ENCODE peak calls at places on chromosomes 4 and X, in seven cellular contexts. One of them, this sample, is unnamed. For H3K27me3, the result is how much of the 10 kb centered on the place peaks cover.

GRCh38 chr4:96016615-96017299 is 176.9 kb downstream of the PDHA2 start:
- DNase-seq in kidney epithelial cell: no peak
- DNase-seq in body of pancreas: no peak
- DNase-seq in testis: no peak
- DNase-seq in ovary: peak
- DNase-seq in Panc1: no peak
- DNase-seq in mammary epithelial cell: peak
- DNase-seq in this sample: no peak

GRCh38 chrX:32966956-32967355 is 244.4 kb downstream of the DMD start:
- DNase-seq in Panc1: no peak
- DNase-seq in body of pancreas: no peak
- DNase-seq in testis: no peak
- DNase-seq in ovary: no peak
- DNase-seq in kidney epithelial cell: no peak
- DNase-seq in mammary epithelial cell: no peak
- DNase-seq in this sample: no peak

GRCh38 chr4:166308589-166308988 is 435.6 kb downstream of the TLL1 start:
- DNase-seq in body of pancreas: no peak
- DNase-seq in ovary: no peak
- DNase-seq in Panc1: no peak
- DNase-seq in mammary epithelial cell: peak
- DNase-seq in kidney epithelial cell: no peak
- DNase-seq in testis: no peak
- DNase-seq in this sample: no peak

GRCh38 chr4:119113033-119113655 is 22.5 kb upstream of the MYOZ2 start:
- DNase-seq in kidney epithelial cell: peak
- DNase-seq in ovary: no peak
- DNase-seq in body of pancreas: no peak
- DNase-seq in mammary epithelial cell: peak
- DNase-seq in Panc1: no peak
- DNase-seq in testis: no peak
- DNase-seq in this sample: no peak

GRCh38 chr4:3307486-3307885 is 14.7 kb downstream of the RGS12 start:
- DNase-seq in body of pancreas: peak
- DNase-seq in testis: no peak
- DNase-seq in Panc1: no peak
- DNase-seq in kidney epithelial cell: no peak
- DNase-seq in mammary epithelial cell: no peak
- DNase-seq in ovary: peak
- DNase-seq in this sample: no peak

GRCh38 chr4:80097395-80098177 is 24.6 kb upstream of the ANTXR2 start:
- DNase-seq in testis: no peak
- DNase-seq in ovary: peak
- DNase-seq in kidney epithelial cell: no peak
- DNase-seq in body of pancreas: no peak
- DNase-seq in Panc1: no peak
- DNase-seq in mammary epithelial cell: peak
- DNase-seq in this sample: no peak

GRCh38 chrX:663841-664240 is 33.2 kb downstream of the SHOX start:
- DNase-seq in Panc1: no peak
- DNase-seq in body of pancreas: no peak
- DNase-seq in kidney epithelial cell: no peak
- DNase-seq in testis: no peak
- DNase-seq in mammary epithelial cell: no peak
- DNase-seq in ovary: no peak
- DNase-seq in this sample: no peak

GRCh38 chr4:7854211-7854610 is 85.5 kb downstream of the AFAP1 start:
- DNase-seq in mammary epithelial cell: no peak
- DNase-seq in body of pancreas: no peak
- DNase-seq in Panc1: no peak
- DNase-seq in ovary: no peak
- DNase-seq in testis: no peak
- DNase-seq in kidney epithelial cell: no peak
- DNase-seq in this sample: no peak

GRCh38 chrX:2507904-2508630 is 7.3 kb upstream of the DHRSX start:
- DNase-seq in testis: no peak
- DNase-seq in kidney epithelial cell: no peak
- DNase-seq in ovary: no peak
- DNase-seq in body of pancreas: no peak
- DNase-seq in Panc1: no peak
- DNase-seq in mammary epithelial cell: no peak
- DNase-seq in this sample: peak

GRCh38 chr4:153594208-153594607 is 89.9 kb upstream of the TLR2 start:
- DNase-seq in testis: no peak
- DNase-seq in ovary: no peak
- DNase-seq in kidney epithelial cell: no peak
- DNase-seq in Panc1: no peak
- DNase-seq in body of pancreas: no peak
- DNase-seq in mammary epithelial cell: no peak
- DNase-seq in this sample: no peak

GRCh38 chr4:188987011-188987410 is 847.8 kb downstream of the TRIML1 start:
- DNase-seq in testis: no peak
- DNase-seq in Panc1: no peak
- DNase-seq in kidney epithelial cell: no peak
- DNase-seq in ovary: no peak
- DNase-seq in mammary epithelial cell: peak
- DNase-seq in body of pancreas: no peak
- DNase-seq in this sample: no peak

GRCh38 chr4:143215873-143216272 is 31.2 kb downstream of the USP38 start:
- DNase-seq in body of pancreas: no peak
- DNase-seq in testis: no peak
- DNase-seq in kidney epithelial cell: no peak
- DNase-seq in Panc1: no peak
- DNase-seq in mammary epithelial cell: no peak
- DNase-seq in ovary: no peak
- DNase-seq in this sample: no peak

GRCh38 chr4:2785613-2786012 is 7.3 kb upstream of the SH3BP2 start:
- DNase-seq in kidney epithelial cell: no peak
- DNase-seq in Panc1: no peak
- DNase-seq in body of pancreas: peak
- DNase-seq in ovary: no peak
- DNase-seq in testis: no peak
- DNase-seq in mammary epithelial cell: no peak
- DNase-seq in this sample: no peak

GRCh38 chr4:1716065-1716945 is 4.2 kb upstream of the SLBP start:
- DNase-seq in mammary epithelial cell: no peak
- DNase-seq in kidney epithelial cell: no peak
- DNase-seq in testis: no peak
- DNase-seq in ovary: no peak
- DNase-seq in Panc1: no peak
- DNase-seq in body of pancreas: no peak
- DNase-seq in this sample: no peak

GRCh38 chr4:1715002-1715761 is 3.1 kb upstream of the SLBP start:
- DNase-seq in testis: no peak
- DNase-seq in body of pancreas: no peak
- DNase-seq in kidney epithelial cell: no peak
- DNase-seq in mammary epithelial cell: no peak
- DNase-seq in ovary: no peak
- DNase-seq in Panc1: no peak
- DNase-seq in this sample: no peak

GRCh38 chr4:1713003-1713397 is 881 bp upstream of the SLBP start:
- DNase-seq in body of pancreas: no peak
- DNase-seq in mammary epithelial cell: no peak
- DNase-seq in testis: no peak
- DNase-seq in ovary: no peak
- DNase-seq in Panc1: no peak
- DNase-seq in kidney epithelial cell: no peak
- DNase-seq in this sample: no peak

GRCh38 chr4:1712216-1713002 is at the start of gene SLBP:
- DNase-seq in kidney epithelial cell: peak
- DNase-seq in testis: peak
- DNase-seq in Panc1: no peak
- DNase-seq in mammary epithelial cell: peak
- DNase-seq in ovary: peak
- DNase-seq in body of pancreas: peak
- DNase-seq in this sample: peak

DNA sequence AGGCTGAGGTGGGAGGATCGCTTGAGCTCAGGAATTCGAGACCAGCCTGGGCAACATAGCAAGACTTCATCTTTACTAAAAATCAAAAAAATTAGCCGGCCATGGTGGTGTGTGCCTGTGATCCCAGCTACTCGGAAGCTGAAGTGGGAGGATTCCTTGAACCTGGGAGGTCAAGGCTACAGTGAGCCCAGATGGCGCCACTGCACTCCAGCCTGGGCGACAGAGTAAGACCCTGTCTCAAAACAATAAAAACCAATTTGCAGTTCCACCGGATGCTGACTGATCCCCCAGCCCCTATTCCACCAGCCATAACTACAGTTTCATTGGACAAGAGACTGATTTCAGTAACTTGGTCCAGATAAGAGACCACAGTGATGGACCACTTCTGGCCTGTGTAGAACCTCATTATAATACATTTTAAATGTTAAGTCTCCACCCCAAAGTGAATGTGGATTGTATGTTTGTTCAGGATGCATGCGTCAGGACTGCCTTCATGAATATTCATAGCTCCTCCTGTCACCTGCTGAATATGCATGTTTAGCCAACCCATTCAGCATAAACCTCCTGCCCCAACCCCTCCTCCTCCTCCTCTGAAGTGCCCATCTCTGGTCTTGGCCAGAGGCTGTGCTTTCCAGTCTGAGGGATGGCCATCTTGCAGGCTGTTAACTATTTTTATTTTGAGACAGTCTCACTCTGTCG is 2.3 kb upstream of the SLBP start:
- DNase-seq in Panc1: no peak
- DNase-seq in ovary: no peak
- DNase-seq in testis: no peak
- DNase-seq in kidney epithelial cell: no peak
- DNase-seq in body of pancreas: no peak
- DNase-seq in mammary epithelial cell: no peak
- DNase-seq in this sample: no peak
- TF ChIP-seq CTCF in Panc1: no peak
- TF ChIP-seq CTCF in ovary: no peak
- TF ChIP-seq CTCF in testis: no peak
- TF ChIP-seq CTCF in kidney epithelial cell: no peak
- TF ChIP-seq CTCF in body of pancreas: no peak
- TF ChIP-seq CTCF in mammary epithelial cell: no peak
- TF ChIP-seq CTCF in this sample: no peak

GRCh38 chrX:6021316-6022091 is 207.2 kb downstream of the NLGN4X start:
- DNase-seq in ovary: peak
- DNase-seq in testis: peak
- DNase-seq in body of pancreas: peak
- DNase-seq in mammary epithelial cell: peak
- DNase-seq in Panc1: peak
- DNase-seq in kidney epithelial cell: peak
- DNase-seq in this sample: peak
- H3K4me3 ChIP-seq in ovary: no peak
- H3K4me3 ChIP-seq in testis: no peak
- H3K4me3 ChIP-seq in body of pancreas: no peak
- H3K4me3 ChIP-seq in mammary epithelial cell: no peak
- H3K4me3 ChIP-seq in Panc1: no peak
- H3K4me3 ChIP-seq in kidney epithelial cell: no peak
- H3K4me3 ChIP-seq in this sample: no peak

GRCh38 chrX:11416600-11416999 is 123.4 kb downstream of the AMELX start:
- DNase-seq in kidney epithelial cell: no peak
- DNase-seq in testis: no peak
- DNase-seq in mammary epithelial cell: peak
- DNase-seq in ovary: no peak
- DNase-seq in body of pancreas: no peak
- DNase-seq in Panc1: no peak
- DNase-seq in this sample: no peak

GRCh38 chrX:11412715-11413623 is 119.8 kb downstream of the AMELX start:
- DNase-seq in kidney epithelial cell: no peak
- DNase-seq in mammary epithelial cell: no peak
- DNase-seq in body of pancreas: no peak
- DNase-seq in ovary: no peak
- DNase-seq in testis: no peak
- DNase-seq in Panc1: no peak
- DNase-seq in this sample: no peak

GRCh38 chrX:11409957-11410356 is 116.7 kb downstream of the AMELX start:
- DNase-seq in Panc1: no peak
- DNase-seq in body of pancreas: no peak
- DNase-seq in testis: no peak
- DNase-seq in ovary: no peak
- DNase-seq in kidney epithelial cell: no peak
- DNase-seq in mammary epithelial cell: no peak
- DNase-seq in this sample: no peak

GRCh38 chrX:11419102-11419501 is 125.9 kb downstream of the AMELX start:
- DNase-seq in mammary epithelial cell: no peak
- DNase-seq in testis: no peak
- DNase-seq in Panc1: no peak
- DNase-seq in ovary: no peak
- DNase-seq in kidney epithelial cell: no peak
- DNase-seq in body of pancreas: no peak
- DNase-seq in this sample: no peak

DNA sequence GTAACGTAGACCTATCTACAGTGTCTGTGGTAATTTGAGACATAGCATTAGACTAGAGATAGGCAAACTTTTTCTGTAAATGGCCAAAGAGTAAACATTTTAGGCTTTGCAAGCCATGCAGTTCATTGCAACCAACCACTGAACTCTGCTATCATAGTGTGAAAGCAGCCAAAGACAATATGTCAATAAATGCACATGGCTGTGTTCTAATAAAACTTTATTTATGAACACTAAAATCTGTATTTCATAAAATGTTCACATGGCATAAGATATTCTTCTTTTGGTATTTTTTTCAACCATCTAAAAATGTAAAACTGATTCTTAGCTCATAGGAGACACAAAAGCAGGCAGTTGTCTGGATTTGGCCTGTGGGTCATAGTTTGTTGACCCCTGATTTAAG is 120.9 kb downstream of the AMELX start:
- DNase-seq in ovary: no peak
- DNase-seq in mammary epithelial cell: no peak
- DNase-seq in Panc1: no peak
- DNase-seq in testis: no peak
- DNase-seq in kidney epithelial cell: no peak
- DNase-seq in body of pancreas: no peak
- DNase-seq in this sample: no peak
- H3K27me3 ChIP-seq in ovary: under half
- H3K27me3 ChIP-seq in mammary epithelial cell: under half
- H3K27me3 ChIP-seq in Panc1: under half
- H3K27me3 ChIP-seq in testis: under half
- H3K27me3 ChIP-seq in kidney epithelial cell: under half
- H3K27me3 ChIP-seq in body of pancreas: under half
- H3K27me3 ChIP-seq in this sample: under half

DNA sequence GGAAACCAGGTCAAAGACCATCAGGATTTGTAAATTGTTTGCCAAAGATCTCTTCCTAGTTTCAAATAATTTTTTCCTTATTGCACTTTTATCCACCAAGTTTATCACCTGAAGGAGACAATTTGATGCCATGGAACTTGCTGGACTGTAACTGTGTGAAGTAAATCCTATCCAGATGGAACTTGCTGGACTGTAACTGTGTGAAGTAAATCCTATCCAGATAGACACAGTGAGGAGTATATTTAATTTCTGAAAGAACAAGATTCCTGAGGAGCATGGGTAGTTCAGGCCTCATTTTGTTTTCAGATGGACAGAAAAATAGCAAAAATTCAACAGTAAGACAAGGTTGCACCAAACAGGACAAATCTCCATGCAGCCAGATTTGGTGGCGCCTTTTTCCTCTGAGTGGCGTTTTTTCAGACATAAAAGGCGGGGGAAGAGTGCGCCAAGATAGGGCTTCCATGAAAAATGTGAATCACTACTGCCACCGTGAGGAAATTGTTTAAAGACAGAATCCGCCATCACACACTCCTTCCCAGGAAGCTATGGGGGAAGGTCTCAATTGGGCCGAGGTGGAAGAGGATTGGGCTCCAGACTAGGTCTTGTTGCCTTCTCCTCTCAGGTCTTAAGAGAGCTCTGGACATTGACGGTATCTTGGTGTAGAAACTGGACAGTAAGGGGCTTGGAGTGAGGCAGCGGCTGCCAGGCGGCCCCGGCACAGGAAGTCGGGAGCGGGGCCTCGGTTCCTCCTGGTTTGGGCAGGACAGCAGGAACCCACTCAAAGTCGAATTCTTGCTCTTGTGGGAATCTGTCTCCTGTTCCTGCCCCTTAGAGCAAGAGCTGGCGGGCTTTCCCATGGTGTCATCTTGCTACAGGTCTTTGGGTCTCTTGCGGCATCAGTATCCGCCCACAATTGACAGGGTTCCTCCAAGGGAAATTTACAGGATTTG is 234.7 kb downstream of the OR13H1 start:
- DNase-seq in Panc1: no peak
- DNase-seq in ovary: peak
- DNase-seq in kidney epithelial cell: peak
- DNase-seq in mammary epithelial cell: peak
- DNase-seq in testis: no peak
- DNase-seq in body of pancreas: peak
- DNase-seq in this sample: no peak
- TF ChIP-seq CTCF in Panc1: peak
- TF ChIP-seq CTCF in ovary: no peak
- TF ChIP-seq CTCF in kidney epithelial cell: peak
- TF ChIP-seq CTCF in mammary epithelial cell: peak
- TF ChIP-seq CTCF in testis: no peak
- TF ChIP-seq CTCF in body of pancreas: no peak
- TF ChIP-seq CTCF in this sample: no peak